ENCODE peak calls at places on chromosome 1, in nine cellular contexts. One of them, this sample, is unnamed.

GRCh38 chr1:50959303-50959912 is 659 bp downstream of the FAF1 start:
- DNase-seq in stomach: no peak
- DNase-seq in GM23338: peak; percentile 49
- DNase-seq in SK-N-SH: peak; percentile 41
- DNase-seq in sigmoid colon: peak; percentile 72
- DNase-seq in upper lobe of left lung: peak; percentile 26
- DNase-seq in prostate gland: peak; percentile 24
- DNase-seq in breast epithelium: no peak
- DNase-seq in endothelial cell of umbilical vein: peak; percentile 47
- DNase-seq in this sample: no peak

GRCh38 chr1:193654951-193655705 is 468.7 kb upstream of the B3GALT2 start:
- DNase-seq in stomach: no peak
- DNase-seq in GM23338: no peak
- DNase-seq in SK-N-SH: no peak
- DNase-seq in sigmoid colon: no peak
- DNase-seq in upper lobe of left lung: no peak
- DNase-seq in prostate gland: no peak
- DNase-seq in breast epithelium: no peak
- DNase-seq in endothelial cell of umbilical vein: no peak
- DNase-seq in this sample: no peak

GRCh38 chr1:37483785-37484184 is 9.4 kb downstream of the ZC3H12A start:
- DNase-seq in stomach: no peak
- DNase-seq in GM23338: no peak
- DNase-seq in SK-N-SH: no peak
- DNase-seq in sigmoid colon: no peak
- DNase-seq in upper lobe of left lung: no peak
- DNase-seq in prostate gland: no peak
- DNase-seq in breast epithelium: no peak
- DNase-seq in endothelial cell of umbilical vein: no peak
- DNase-seq in this sample: no peak

GRCh38 chr1:44670751-44671640 is 3.3 kb downstream of the TMEM53 start:
- DNase-seq in stomach: no peak
- DNase-seq in GM23338: no peak
- DNase-seq in SK-N-SH: no peak
- DNase-seq in sigmoid colon: no peak
- DNase-seq in upper lobe of left lung: no peak
- DNase-seq in prostate gland: no peak
- DNase-seq in breast epithelium: peak; percentile 5
- DNase-seq in endothelial cell of umbilical vein: no peak
- DNase-seq in this sample: no peak

GRCh38 chr1:246324711-246325110 is 182.4 kb downstream of the SMYD3 start:
- DNase-seq in stomach: no peak
- DNase-seq in GM23338: peak; percentile 35
- DNase-seq in SK-N-SH: no peak
- DNase-seq in sigmoid colon: no peak
- DNase-seq in upper lobe of left lung: no peak
- DNase-seq in prostate gland: no peak
- DNase-seq in breast epithelium: no peak
- DNase-seq in endothelial cell of umbilical vein: no peak
- DNase-seq in this sample: no peak

GRCh38 chr1:42966688-42967609 is 8.3 kb upstream of the SLC2A1 start:
- DNase-seq in stomach: peak; percentile 72
- DNase-seq in GM23338: peak; percentile 57
- DNase-seq in SK-N-SH: no peak
- DNase-seq in sigmoid colon: no peak
- DNase-seq in upper lobe of left lung: peak; percentile 43
- DNase-seq in prostate gland: peak; percentile 81
- DNase-seq in breast epithelium: peak; percentile 73
- DNase-seq in endothelial cell of umbilical vein: peak; percentile 45
- DNase-seq in this sample: no peak

GRCh38 chr1:93734999-93735398 is 53.4 kb upstream of the BCAR3 start:
- DNase-seq in stomach: no peak
- DNase-seq in GM23338: peak; percentile 32
- DNase-seq in SK-N-SH: no peak
- DNase-seq in sigmoid colon: no peak
- DNase-seq in upper lobe of left lung: no peak
- DNase-seq in prostate gland: no peak
- DNase-seq in breast epithelium: no peak
- DNase-seq in endothelial cell of umbilical vein: no peak
- DNase-seq in this sample: no peak

GRCh38 chr1:201711811-201712210 is 117.1 kb upstream of the IPO9 start:
- DNase-seq in stomach: no peak
- DNase-seq in GM23338: no peak
- DNase-seq in SK-N-SH: no peak
- DNase-seq in sigmoid colon: peak; percentile 78
- DNase-seq in upper lobe of left lung: no peak
- DNase-seq in prostate gland: no peak
- DNase-seq in breast epithelium: no peak
- DNase-seq in endothelial cell of umbilical vein: no peak
- DNase-seq in this sample: no peak

GRCh38 chr1:202122639-202123335 is at the start of gene GPR37L1:
- DNase-seq in stomach: peak; percentile 77
- DNase-seq in GM23338: peak; percentile 90
- DNase-seq in SK-N-SH: peak; percentile 91
- DNase-seq in sigmoid colon: no peak
- DNase-seq in upper lobe of left lung: peak; percentile 75
- DNase-seq in prostate gland: no peak
- DNase-seq in breast epithelium: no peak
- DNase-seq in endothelial cell of umbilical vein: peak; percentile 49
- DNase-seq in this sample: no peak

GRCh38 chr1:57599233-57599994 is 175.6 kb upstream of the DAB1 start:
- DNase-seq in stomach: no peak
- DNase-seq in GM23338: peak; percentile 70
- DNase-seq in SK-N-SH: no peak
- DNase-seq in sigmoid colon: no peak
- DNase-seq in upper lobe of left lung: no peak
- DNase-seq in prostate gland: no peak
- DNase-seq in breast epithelium: no peak
- DNase-seq in endothelial cell of umbilical vein: no peak
- DNase-seq in this sample: no peak

GRCh38 chr1:48777219-48777895 is 666 bp upstream of the BEND5 start:
- DNase-seq in stomach: peak; percentile 42
- DNase-seq in GM23338: peak; percentile 49
- DNase-seq in SK-N-SH: peak; percentile 50
- DNase-seq in sigmoid colon: no peak
- DNase-seq in upper lobe of left lung: no peak
- DNase-seq in prostate gland: peak; percentile 18
- DNase-seq in breast epithelium: no peak
- DNase-seq in endothelial cell of umbilical vein: no peak
- DNase-seq in this sample: peak; percentile 78

GRCh38 chr1:89350298-89350697 is 13.6 kb upstream of the GBP6 start:
- DNase-seq in stomach: no peak
- DNase-seq in GM23338: no peak
- DNase-seq in SK-N-SH: no peak
- DNase-seq in sigmoid colon: no peak
- DNase-seq in upper lobe of left lung: no peak
- DNase-seq in prostate gland: no peak
- DNase-seq in breast epithelium: no peak
- DNase-seq in endothelial cell of umbilical vein: no peak
- DNase-seq in this sample: no peak

GRCh38 chr1:152410599-152410998 is 3.5 kb downstream of the CRNN start:
- DNase-seq in stomach: no peak
- DNase-seq in GM23338: peak; percentile 63
- DNase-seq in SK-N-SH: no peak
- DNase-seq in sigmoid colon: no peak
- DNase-seq in upper lobe of left lung: peak; percentile 52
- DNase-seq in prostate gland: no peak
- DNase-seq in breast epithelium: no peak
- DNase-seq in endothelial cell of umbilical vein: no peak
- DNase-seq in this sample: no peak

GRCh38 chr1:238895911-238896310 is 490.5 kb upstream of the CHRM3 start:
- DNase-seq in stomach: no peak
- DNase-seq in GM23338: no peak
- DNase-seq in SK-N-SH: no peak
- DNase-seq in sigmoid colon: no peak
- DNase-seq in upper lobe of left lung: no peak
- DNase-seq in prostate gland: no peak
- DNase-seq in breast epithelium: no peak
- DNase-seq in endothelial cell of umbilical vein: no peak
- DNase-seq in this sample: no peak

GRCh38 chr1:211938473-211939080 is 96.8 kb downstream of the INTS7 start:
- DNase-seq in stomach: no peak
- DNase-seq in GM23338: no peak
- DNase-seq in SK-N-SH: no peak
- DNase-seq in sigmoid colon: no peak
- DNase-seq in upper lobe of left lung: no peak
- DNase-seq in prostate gland: no peak
- DNase-seq in breast epithelium: no peak
- DNase-seq in endothelial cell of umbilical vein: no peak
- DNase-seq in this sample: no peak

GRCh38 chr1:44924835-44925464 is 61.4 kb downstream of the EIF2B3 start:
- DNase-seq in stomach: no peak
- DNase-seq in GM23338: peak; percentile 35
- DNase-seq in SK-N-SH: no peak
- DNase-seq in sigmoid colon: no peak
- DNase-seq in upper lobe of left lung: no peak
- DNase-seq in prostate gland: no peak
- DNase-seq in breast epithelium: no peak
- DNase-seq in endothelial cell of umbilical vein: peak; percentile 93
- DNase-seq in this sample: no peak

GRCh38 chr1:29716306-29716705 is 480.0 kb downstream of the PTPRU start:
- DNase-seq in stomach: no peak
- DNase-seq in GM23338: no peak
- DNase-seq in SK-N-SH: no peak
- DNase-seq in sigmoid colon: no peak
- DNase-seq in upper lobe of left lung: no peak
- DNase-seq in prostate gland: no peak
- DNase-seq in breast epithelium: no peak
- DNase-seq in endothelial cell of umbilical vein: no peak
- DNase-seq in this sample: no peak

GRCh38 chr1:87863317-87863716 is 534.6 kb downstream of the LMO4 start:
- DNase-seq in stomach: no peak
- DNase-seq in GM23338: peak; percentile 7
- DNase-seq in SK-N-SH: no peak
- DNase-seq in sigmoid colon: no peak
- DNase-seq in upper lobe of left lung: no peak
- DNase-seq in prostate gland: no peak
- DNase-seq in breast epithelium: no peak
- DNase-seq in endothelial cell of umbilical vein: no peak
- DNase-seq in this sample: no peak

GRCh38 chr1:100719490-100719889 is at the start of gene VCAM1:
- DNase-seq in stomach: no peak
- DNase-seq in GM23338: peak; percentile 58
- DNase-seq in SK-N-SH: no peak
- DNase-seq in sigmoid colon: no peak
- DNase-seq in upper lobe of left lung: no peak
- DNase-seq in prostate gland: no peak
- DNase-seq in breast epithelium: no peak
- DNase-seq in endothelial cell of umbilical vein: peak; percentile 42
- DNase-seq in this sample: no peak
- H3K4me3 ChIP-seq in stomach: peak within 1 kb of the TSS; percentile 28
- H3K4me3 ChIP-seq in GM23338: no peak within 1 kb of the TSS
- H3K4me3 ChIP-seq in SK-N-SH: peak within 1 kb of the TSS; percentile 21
- H3K4me3 ChIP-seq in sigmoid colon: peak within 1 kb of the TSS; percentile 2
- H3K4me3 ChIP-seq in upper lobe of left lung: no peak within 1 kb of the TSS
- H3K4me3 ChIP-seq in prostate gland: no peak within 1 kb of the TSS
- H3K4me3 ChIP-seq in breast epithelium: peak within 1 kb of the TSS; percentile 52
- H3K4me3 ChIP-seq in endothelial cell of umbilical vein: no peak within 1 kb of the TSS
- H3K4me3 ChIP-seq in this sample: peak within 1 kb of the TSS; percentile 46

DNA sequence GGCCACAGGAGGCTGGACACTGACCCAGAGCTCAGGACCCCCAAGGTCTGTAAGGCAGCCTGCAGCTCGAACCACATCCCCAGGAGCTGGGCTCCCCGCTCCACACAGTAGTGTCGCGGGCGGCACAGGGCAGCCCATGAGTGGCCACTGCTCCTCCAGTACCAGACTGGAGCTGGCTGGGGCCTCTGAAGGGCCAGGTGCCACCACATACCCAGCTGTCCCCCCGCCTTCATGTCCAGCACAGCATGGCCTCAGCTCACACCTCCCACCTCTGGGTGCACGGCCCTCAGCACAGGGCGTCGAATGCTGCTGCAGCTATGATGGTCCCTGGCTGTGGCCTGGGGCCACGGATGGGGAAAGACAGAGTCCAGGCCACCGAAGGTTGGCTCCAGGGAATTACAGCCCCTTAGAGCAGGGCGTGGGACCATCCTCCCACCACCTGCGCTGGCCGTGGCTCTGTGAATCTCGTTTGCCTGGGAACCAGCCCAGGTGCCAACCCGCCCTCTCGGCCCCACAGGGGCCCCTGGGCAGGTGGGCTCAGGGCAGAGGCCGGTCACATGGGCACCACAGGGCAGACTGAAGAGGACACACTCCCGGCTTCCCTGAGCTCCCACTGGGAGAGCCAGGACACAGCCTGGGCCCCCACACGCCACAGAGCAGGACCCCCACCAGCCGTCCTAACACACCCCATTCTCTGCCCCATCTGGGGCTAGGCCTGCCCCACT is 2.1 kb upstream of the TNFRSF4 start:
- DNase-seq in stomach: no peak
- DNase-seq in GM23338: no peak
- DNase-seq in SK-N-SH: no peak
- DNase-seq in sigmoid colon: no peak
- DNase-seq in upper lobe of left lung: no peak
- DNase-seq in prostate gland: no peak
- DNase-seq in breast epithelium: no peak
- DNase-seq in endothelial cell of umbilical vein: no peak
- DNase-seq in this sample: no peak
- TF ChIP-seq POLR2AphosphoS5 in stomach: no peak
- TF ChIP-seq POLR2AphosphoS5 in GM23338: no peak
- TF ChIP-seq POLR2AphosphoS5 in SK-N-SH: no peak
- TF ChIP-seq POLR2AphosphoS5 in sigmoid colon: no peak
- TF ChIP-seq POLR2AphosphoS5 in upper lobe of left lung: no peak
- TF ChIP-seq POLR2AphosphoS5 in prostate gland: no peak
- TF ChIP-seq POLR2AphosphoS5 in breast epithelium: no peak
- TF ChIP-seq POLR2AphosphoS5 in endothelial cell of umbilical vein: no peak
- TF ChIP-seq POLR2AphosphoS5 in this sample: no peak

GRCh38 chr1:26719205-26719604 is 23.4 kb downstream of the ARID1A start:
- DNase-seq in stomach: no peak
- DNase-seq in GM23338: no peak
- DNase-seq in SK-N-SH: no peak
- DNase-seq in sigmoid colon: no peak
- DNase-seq in upper lobe of left lung: no peak
- DNase-seq in prostate gland: no peak
- DNase-seq in breast epithelium: no peak
- DNase-seq in endothelial cell of umbilical vein: no peak
- DNase-seq in this sample: no peak
- H3K4me1 ChIP-seq in stomach: peaks cover 100% of the 10 kb centered on the region
- H3K4me1 ChIP-seq in GM23338: peaks cover 53% of the 10 kb centered on the region
- H3K4me1 ChIP-seq in SK-N-SH: peaks cover 16% of the 10 kb centered on the region
- H3K4me1 ChIP-seq in sigmoid colon: peaks cover 80% of the 10 kb centered on the region
- H3K4me1 ChIP-seq in upper lobe of left lung: peaks cover 91% of the 10 kb centered on the region
- H3K4me1 ChIP-seq in prostate gland: no peaks in the 10 kb centered on the region
- H3K4me1 ChIP-seq in breast epithelium: no peaks in the 10 kb centered on the region
- H3K4me1 ChIP-seq in endothelial cell of umbilical vein: peaks cover 18% of the 10 kb centered on the region
- H3K4me1 ChIP-seq in this sample: peaks cover 96% of the 10 kb centered on the region

DNA sequence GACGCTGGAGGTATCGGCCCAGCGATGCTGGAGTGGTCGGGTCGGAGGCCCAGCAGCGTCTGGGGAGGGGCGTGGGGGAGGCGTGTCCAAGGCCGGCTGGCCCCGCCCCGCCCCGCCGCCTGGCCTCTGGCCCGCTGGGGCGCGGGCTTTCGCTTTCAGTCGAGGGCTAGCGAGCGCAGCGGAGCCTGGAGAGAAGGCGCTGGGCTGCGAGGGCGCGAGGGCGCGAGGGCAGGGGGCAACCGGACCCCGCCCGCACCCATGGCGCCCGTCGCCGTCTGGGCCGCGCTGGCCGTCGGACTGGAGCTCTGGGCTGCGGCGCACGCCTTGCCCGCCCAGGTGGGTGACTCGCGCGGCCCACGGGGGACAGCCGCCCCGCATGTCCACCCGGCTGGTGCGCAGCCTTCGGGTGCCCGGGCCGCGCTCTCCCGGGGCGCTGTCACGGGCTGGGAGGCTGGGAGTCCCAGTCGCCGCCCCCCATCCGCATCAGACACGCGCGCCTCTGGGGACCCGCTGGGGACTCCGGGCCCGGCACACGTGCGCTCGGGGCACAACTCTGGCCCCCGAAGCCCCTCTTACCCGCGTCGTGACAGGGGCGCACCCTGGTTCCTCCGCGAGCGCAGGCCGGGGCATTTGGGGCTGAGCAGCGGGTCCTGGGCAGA is at the start of gene TNFRSF1B:
- DNase-seq in stomach: peak; percentile 81
- DNase-seq in GM23338: peak; percentile 87
- DNase-seq in SK-N-SH: peak; percentile 91
- DNase-seq in sigmoid colon: peak; percentile 80
- DNase-seq in upper lobe of left lung: peak; percentile 87
- DNase-seq in prostate gland: peak; percentile 28
- DNase-seq in breast epithelium: no peak
- DNase-seq in endothelial cell of umbilical vein: peak; percentile 71
- DNase-seq in this sample: no peak
- H3K4me3 ChIP-seq in stomach: peak within 1 kb of the TSS; percentile 71
- H3K4me3 ChIP-seq in GM23338: peak within 1 kb of the TSS; percentile 52
- H3K4me3 ChIP-seq in SK-N-SH: peak within 1 kb of the TSS; percentile 39
- H3K4me3 ChIP-seq in sigmoid colon: peak within 1 kb of the TSS; percentile 51
- H3K4me3 ChIP-seq in upper lobe of left lung: peak within 1 kb of the TSS; percentile 95
- H3K4me3 ChIP-seq in prostate gland: peak within 1 kb of the TSS; percentile 47
- H3K4me3 ChIP-seq in breast epithelium: peak within 1 kb of the TSS; percentile 94
- H3K4me3 ChIP-seq in endothelial cell of umbilical vein: peak within 1 kb of the TSS; percentile 74
- H3K4me3 ChIP-seq in this sample: peak within 1 kb of the TSS; percentile 86

This sample was measured in esophagus muscularis mucosa.